ENCODE peak calls at places on chromosome 18, in five cellular contexts. One of them, this sample, is unnamed.

GRCh38 chr18:2111456-2111855 is 459.8 kb downstream of the METTL4 start:
- DNase-seq in IMR-90: no peak
- DNase-seq in neuronal stem cell: no peak
- DNase-seq in H9: no peak
- DNase-seq in mesendoderm: peak
- DNase-seq in this sample: no peak

GRCh38 chr18:36780748-36781147 is 48.1 kb downstream of the TPGS2 start:
- DNase-seq in neuronal stem cell: no peak
- DNase-seq in H9: no peak
- DNase-seq in IMR-90: peak
- DNase-seq in mesendoderm: no peak
- DNase-seq in this sample: peak

GRCh38 chr18:30982285-30982992 is 60.1 kb downstream of the DSC3 start:
- DNase-seq in neuronal stem cell: no peak
- DNase-seq in H9: no peak
- DNase-seq in mesendoderm: no peak
- DNase-seq in IMR-90: no peak
- DNase-seq in this sample: no peak

GRCh38 chr18:75377975-75378673 is 49.4 kb downstream of the SMIM21 start:
- DNase-seq in H9: no peak
- DNase-seq in IMR-90: no peak
- DNase-seq in neuronal stem cell: no peak
- DNase-seq in mesendoderm: no peak
- DNase-seq in this sample: no peak

GRCh38 chr18:12092398-12093229 is 1.0 kb upstream of the ANKRD62 start:
- DNase-seq in H9: peak
- DNase-seq in IMR-90: no peak
- DNase-seq in mesendoderm: peak
- DNase-seq in neuronal stem cell: no peak
- DNase-seq in this sample: peak

GRCh38 chr18:46222710-46223360 is 118.7 kb downstream of the HAUS1 start:
- DNase-seq in neuronal stem cell: no peak
- DNase-seq in mesendoderm: no peak
- DNase-seq in H9: no peak
- DNase-seq in IMR-90: no peak
- DNase-seq in this sample: no peak

GRCh38 chr18:27838230-27838629 is 338.7 kb downstream of the CDH2 start:
- DNase-seq in mesendoderm: no peak
- DNase-seq in H9: no peak
- DNase-seq in neuronal stem cell: no peak
- DNase-seq in IMR-90: no peak
- DNase-seq in this sample: no peak

GRCh38 chr18:21123290-21123926 is 11.8 kb upstream of the ROCK1 start:
- DNase-seq in neuronal stem cell: no peak
- DNase-seq in H9: no peak
- DNase-seq in IMR-90: no peak
- DNase-seq in mesendoderm: no peak
- DNase-seq in this sample: no peak

GRCh38 chr18:76988015-76988826 is 144.4 kb downstream of the MBP start:
- DNase-seq in H9: no peak
- DNase-seq in neuronal stem cell: no peak
- DNase-seq in IMR-90: no peak
- DNase-seq in mesendoderm: no peak
- DNase-seq in this sample: peak

GRCh38 chr18:49524349-49524748 is 37.3 kb upstream of the C18orf32 start:
- DNase-seq in mesendoderm: no peak
- DNase-seq in neuronal stem cell: no peak
- DNase-seq in IMR-90: no peak
- DNase-seq in H9: no peak
- DNase-seq in this sample: peak

GRCh38 chr18:13813271-13813849 is 10.6 kb upstream of the MC5R start:
- DNase-seq in H9: peak
- DNase-seq in mesendoderm: peak
- DNase-seq in IMR-90: peak
- DNase-seq in neuronal stem cell: peak
- DNase-seq in this sample: peak

GRCh38 chr18:44033144-44033543 is 647.5 kb upstream of the SETBP1 start:
- DNase-seq in mesendoderm: no peak
- DNase-seq in IMR-90: no peak
- DNase-seq in neuronal stem cell: peak
- DNase-seq in H9: no peak
- DNase-seq in this sample: no peak

GRCh38 chr18:35378206-35378795 is 1.2 kb upstream of the ZNF396 start:
- DNase-seq in H9: no peak
- DNase-seq in neuronal stem cell: no peak
- DNase-seq in mesendoderm: peak
- DNase-seq in IMR-90: peak
- DNase-seq in this sample: peak

GRCh38 chr18:24734058-24734457 is 273.6 kb downstream of the HRH4 start:
- DNase-seq in neuronal stem cell: no peak
- DNase-seq in mesendoderm: peak
- DNase-seq in IMR-90: no peak
- DNase-seq in H9: peak
- DNase-seq in this sample: peak

GRCh38 chr18:48997985-48998831 is 47.4 kb upstream of the SMAD7 start:
- DNase-seq in mesendoderm: peak
- DNase-seq in IMR-90: peak
- DNase-seq in H9: peak
- DNase-seq in neuronal stem cell: no peak
- DNase-seq in this sample: peak

GRCh38 chr18:29164020-29164706 is 987.2 kb upstream of the CDH2 start:
- DNase-seq in neuronal stem cell: no peak
- DNase-seq in mesendoderm: peak
- DNase-seq in IMR-90: peak
- DNase-seq in H9: no peak
- DNase-seq in this sample: peak

GRCh38 chr18:75533954-75534353 is 106.5 kb upstream of the SMIM21 start:
- DNase-seq in neuronal stem cell: no peak
- DNase-seq in mesendoderm: no peak
- DNase-seq in IMR-90: peak
- DNase-seq in H9: no peak
- DNase-seq in this sample: no peak

GRCh38 chr18:47601608-47602272 is 328.7 kb downstream of the SMAD2 start:
- DNase-seq in neuronal stem cell: no peak
- DNase-seq in H9: peak
- DNase-seq in IMR-90: no peak
- DNase-seq in mesendoderm: no peak
- DNase-seq in this sample: no peak

GRCh38 chr18:7521226-7521856 is 45.8 kb upstream of the PTPRM start:
- DNase-seq in neuronal stem cell: no peak
- DNase-seq in IMR-90: no peak
- DNase-seq in H9: no peak
- DNase-seq in mesendoderm: no peak
- DNase-seq in this sample: no peak

GRCh38 chr18:3667255-3668137 is 217.5 kb downstream of the TGIF1 start:
- DNase-seq in neuronal stem cell: no peak
- DNase-seq in mesendoderm: no peak
- DNase-seq in IMR-90: no peak
- DNase-seq in H9: no peak
- DNase-seq in this sample: no peak

GRCh38 chr18:75656035-75656434 is 228.5 kb upstream of the SMIM21 start:
- DNase-seq in IMR-90: no peak
- DNase-seq in mesendoderm: no peak
- DNase-seq in neuronal stem cell: no peak
- DNase-seq in H9: no peak
- DNase-seq in this sample: no peak

GRCh38 chr18:50080932-50081560 is 113.9 kb downstream of the MYO5B start:
- DNase-seq in H9: no peak
- DNase-seq in IMR-90: no peak
- DNase-seq in mesendoderm: no peak
- DNase-seq in neuronal stem cell: no peak
- DNase-seq in this sample: no peak

GRCh38 chr18:24228661-24229053 is 89.8 kb downstream of the CABYR start:
- DNase-seq in mesendoderm: no peak
- DNase-seq in neuronal stem cell: no peak
- DNase-seq in IMR-90: peak
- DNase-seq in H9: no peak
- DNase-seq in this sample: no peak

GRCh38 chr18:42281124-42281523 is 326.1 kb downstream of the PIK3C3 start:
- DNase-seq in H9: no peak
- DNase-seq in neuronal stem cell: no peak
- DNase-seq in mesendoderm: no peak
- DNase-seq in IMR-90: no peak
- DNase-seq in this sample: no peak

GRCh38 chr18:74252032-74252380 is 39.8 kb downstream of the CYB5A start:
- DNase-seq in IMR-90: peak
- DNase-seq in H9: no peak
- DNase-seq in mesendoderm: no peak
- DNase-seq in neuronal stem cell: no peak
- DNase-seq in this sample: no peak

GRCh38 chr18:44229693-44230108 is 451.0 kb upstream of the SETBP1 start:
- DNase-seq in IMR-90: peak
- DNase-seq in H9: peak
- DNase-seq in mesendoderm: no peak
- DNase-seq in neuronal stem cell: no peak
- DNase-seq in this sample: no peak

GRCh38 chr18:9025104-9025838 is 77.2 kb upstream of the NDUFV2 start:
- DNase-seq in IMR-90: peak
- DNase-seq in mesendoderm: no peak
- DNase-seq in H9: no peak
- DNase-seq in neuronal stem cell: no peak
- DNase-seq in this sample: no peak

GRCh38 chr18:9021458-9021857 is 81.0 kb upstream of the NDUFV2 start:
- DNase-seq in neuronal stem cell: no peak
- DNase-seq in H9: no peak
- DNase-seq in IMR-90: no peak
- DNase-seq in mesendoderm: no peak
- DNase-seq in this sample: no peak

GRCh38 chr18:9020221-9020620 is 82.3 kb upstream of the NDUFV2 start:
- DNase-seq in mesendoderm: no peak
- DNase-seq in neuronal stem cell: no peak
- DNase-seq in H9: no peak
- DNase-seq in IMR-90: no peak
- DNase-seq in this sample: peak

GRCh38 chr18:9019135-9019534 is 83.4 kb upstream of the NDUFV2 start:
- DNase-seq in mesendoderm: no peak
- DNase-seq in neuronal stem cell: no peak
- DNase-seq in IMR-90: no peak
- DNase-seq in H9: no peak
- DNase-seq in this sample: no peak

GRCh38 chr18:9022397-9023170 is 79.9 kb upstream of the NDUFV2 start:
- DNase-seq in IMR-90: no peak
- DNase-seq in neuronal stem cell: no peak
- DNase-seq in H9: no peak
- DNase-seq in mesendoderm: no peak
- DNase-seq in this sample: no peak
- H3K18ac ChIP-seq in IMR-90: peak
- H3K18ac ChIP-seq in neuronal stem cell: peak
- H3K18ac ChIP-seq in H9: no peak
- H3K18ac ChIP-seq in mesendoderm: no peak
- H3K18ac ChIP-seq in this sample: no peak

GRCh38 chr18:57498857-57499256 is 63.7 kb downstream of the ONECUT2 start:
- DNase-seq in neuronal stem cell: no peak
- DNase-seq in IMR-90: no peak
- DNase-seq in H9: no peak
- DNase-seq in mesendoderm: no peak
- DNase-seq in this sample: no peak

GRCh38 chr18:57502624-57503023 is 67.5 kb downstream of the ONECUT2 start:
- DNase-seq in mesendoderm: no peak
- DNase-seq in H9: no peak
- DNase-seq in IMR-90: no peak
- DNase-seq in neuronal stem cell: no peak
- DNase-seq in this sample: no peak

GRCh38 chr18:57497372-57498294 is 62.5 kb downstream of the ONECUT2 start:
- DNase-seq in IMR-90: peak
- DNase-seq in H9: no peak
- DNase-seq in mesendoderm: no peak
- DNase-seq in neuronal stem cell: no peak
- DNase-seq in this sample: no peak
- H3K27ac ChIP-seq in IMR-90: no peak
- H3K27ac ChIP-seq in H9: no peak
- H3K27ac ChIP-seq in mesendoderm: no peak
- H3K27ac ChIP-seq in neuronal stem cell: no peak
- H3K27ac ChIP-seq in this sample: no peak

DNA sequence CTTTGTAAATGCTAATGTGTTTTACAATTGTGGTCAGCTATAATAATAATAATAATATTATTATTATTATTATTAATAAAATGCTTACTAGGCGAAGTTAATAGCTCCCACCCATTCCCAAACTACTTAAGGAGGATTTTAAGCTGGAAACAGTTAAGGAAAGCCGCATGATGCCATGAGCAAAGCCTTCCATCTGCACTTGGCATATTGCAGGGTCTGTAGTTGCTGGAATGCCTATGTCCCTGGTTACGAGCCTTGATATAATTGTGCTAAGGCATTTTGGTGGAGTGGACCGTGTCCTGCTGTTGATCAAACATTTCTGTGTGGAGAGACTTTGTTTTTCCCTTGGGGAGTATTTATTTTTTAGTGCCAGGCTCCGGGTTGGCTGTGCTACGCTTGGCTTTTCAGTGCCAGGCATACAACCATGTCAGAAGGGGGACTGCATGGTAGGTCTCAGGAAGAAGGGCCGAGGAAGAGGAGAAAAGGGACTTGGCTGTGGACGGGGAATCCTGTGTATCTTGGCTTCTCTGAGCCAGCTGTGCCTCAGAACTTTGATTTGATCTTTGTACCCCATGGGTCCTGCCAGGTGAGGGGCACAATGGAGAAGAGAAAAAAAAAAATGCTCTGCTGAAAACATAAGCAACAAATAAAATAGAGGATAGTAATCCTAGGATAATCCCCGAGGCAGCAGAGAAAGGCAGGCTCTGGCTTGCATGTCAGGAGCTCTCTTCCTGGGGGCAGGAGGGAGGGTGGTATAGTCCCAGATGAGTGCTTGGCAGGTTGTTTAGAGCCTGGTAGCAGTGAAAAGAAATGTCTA is 232.8 kb downstream of the NEDD4L start:
- DNase-seq in mesendoderm: no peak
- DNase-seq in neuronal stem cell: no peak
- DNase-seq in IMR-90: no peak
- DNase-seq in H9: no peak
- DNase-seq in this sample: no peak
- H3K18ac ChIP-seq in mesendoderm: no peak
- H3K18ac ChIP-seq in neuronal stem cell: no peak
- H3K18ac ChIP-seq in IMR-90: no peak
- H3K18ac ChIP-seq in H9: no peak
- H3K18ac ChIP-seq in this sample: peak

GRCh38 chr18:80196528-80197320 is 50.6 kb downstream of the PARD6G start:
- DNase-seq in mesendoderm: peak
- DNase-seq in H9: no peak
- DNase-seq in neuronal stem cell: peak
- DNase-seq in IMR-90: peak
- DNase-seq in this sample: peak
- H3K27ac ChIP-seq in mesendoderm: no peak
- H3K27ac ChIP-seq in H9: no peak
- H3K27ac ChIP-seq in neuronal stem cell: peak
- H3K27ac ChIP-seq in IMR-90: no peak
- H3K27ac ChIP-seq in this sample: no peak